ENCODE peak calls at places on chromosomes 2 and 18, in six cellular contexts. R is H9, N is mesendoderm, Q is neuronal stem cell, V is trophoblast cell, C is mesenchymal stem cell. Z is an unnamed sample.

GRCh38 chr2:241545113-241545512 is 13.4 kb upstream of the BOK start:
- DNase-seq in R (no peak), N (no peak), Q (no peak), V (no peak), C (peak; percentile 40), Z (peak; percentile 70)

GRCh38 chr2:29518988-29519925 is 402.1 kb downstream of the ALK start:
- DNase-seq in R (no peak), N (no peak), Q (no peak), V (peak; percentile 3), C (peak; percentile 38), Z (peak; percentile 84)

GRCh38 chr2:98701230-98701629 is 29.7 kb downstream of the MGAT4A start:
- DNase-seq in R (no peak), N (no peak), Q (no peak), V (no peak), C (no peak), Z (no peak)

GRCh38 chr18:76927216-76927725 is 104.9 kb downstream of the ZNF236 start:
- DNase-seq in R (no peak), N (no peak), Q (no peak), V (no peak), C (no peak), Z (peak; percentile 56)

GRCh38 chr2:191845248-191845715 is 1.6 kb downstream of the CAVIN2 start:
- DNase-seq in R (peak; percentile 51), N (no peak), Q (no peak), V (no peak), C (no peak), Z (no peak)

GRCh38 chr2:165563468-165564225 is 94.1 kb downstream of the CSRNP3 start:
- DNase-seq in R (no peak), N (peak; percentile 60), Q (no peak), V (no peak), C (no peak), Z (no peak)

GRCh38 chr18:49238433-49239042 is 221.9 kb downstream of the DYM start:
- DNase-seq in R (no peak), N (no peak), Q (peak; percentile 31), V (peak; percentile 58), C (peak; percentile 44), Z (peak; percentile 51)

GRCh38 chr18:28357785-28358401 is 181.0 kb upstream of the CDH2 start:
- DNase-seq in R (peak; percentile 69), N (peak; percentile 72), Q (no peak), V (no peak), C (no peak), Z (no peak)

GRCh38 chr18:55047546-55047945 is 88.3 kb upstream of the CCDC68 start:
- DNase-seq in R (no peak), N (no peak), Q (no peak), V (no peak), C (no peak), Z (peak; percentile 16)

GRCh38 chr2:174784909-174785308 is 20.6 kb upstream of the CHRNA1 start:
- DNase-seq in R (no peak), N (no peak), Q (no peak), V (no peak), C (no peak), Z (no peak)

GRCh38 chr2:128638741-128639477 is 320.2 kb upstream of the HS6ST1 start:
- DNase-seq in R (peak; percentile 94), N (peak; percentile 99), Q (peak; percentile 93), V (no peak), C (no peak), Z (no peak)
- H2BK120ac ChIP-seq in R (peak overlapping the region; percentile 86), N (peak overlapping the region; percentile 70), Q (peak overlapping the region; percentile 91), V (no peak overlapping the region), C (no peak overlapping the region), Z (no peak overlapping the region)

GRCh38 chr18:73901589-73901988 is 246.0 kb downstream of the FBXO15 start:
- DNase-seq in R (no peak), N (no peak), Q (no peak), V (no peak), C (no peak), Z (no peak)
- H2BK120ac ChIP-seq in R (no peak overlapping the region), N (no peak overlapping the region), Q (no peak overlapping the region), V (no peak overlapping the region), C (no peak overlapping the region), Z (no peak overlapping the region)

DNA sequence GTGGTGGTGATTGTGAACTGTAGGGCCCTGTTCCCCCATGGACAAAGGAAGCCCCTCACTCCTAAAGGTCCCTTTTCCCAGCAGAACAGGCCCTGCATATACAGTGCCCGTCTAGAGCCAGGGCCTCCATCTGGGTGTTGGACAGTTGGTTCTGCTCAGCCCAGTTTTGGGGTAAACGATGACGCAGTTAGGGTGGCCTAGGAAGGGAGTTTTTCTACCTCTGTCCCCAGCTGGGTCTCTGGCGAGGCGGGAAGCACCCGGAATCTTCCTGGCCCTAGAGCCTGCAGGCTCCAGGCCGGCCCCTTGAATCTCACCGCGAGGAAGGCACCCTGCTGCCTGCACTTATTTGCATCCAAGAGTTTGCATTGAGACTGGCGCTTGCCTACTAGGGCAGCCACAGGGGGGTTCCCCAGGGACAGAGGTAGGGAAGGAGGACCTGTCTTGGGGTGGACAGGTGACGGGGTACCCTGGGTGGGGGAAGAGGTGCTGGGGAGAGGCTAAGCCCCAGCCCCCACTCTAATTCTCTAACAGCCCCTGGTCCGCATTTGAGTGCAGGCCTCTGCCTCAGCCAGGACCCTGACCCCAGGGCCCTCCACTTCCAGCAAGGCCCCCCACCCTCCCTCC is 514 bp upstream of the MTA3 start:
- DNase-seq in R (peak; percentile 83), N (peak; percentile 87), Q (peak; percentile 50), V (peak; percentile 35), C (peak; percentile 60), Z (no peak)
- H2BK120ac ChIP-seq in R (no peak overlapping the region), N (no peak overlapping the region), Q (no peak overlapping the region), V (no peak overlapping the region), C (peak overlapping the region; percentile 97), Z (peak overlapping the region; percentile 72)

GRCh38 chr2:85132392-85132791 is 800 bp upstream of the TCF7L1 start:
- DNase-seq in R (no peak), N (no peak), Q (no peak), V (peak; percentile 80), C (no peak), Z (peak; percentile 39)
- H2BK120ac ChIP-seq in R (no peak overlapping the region), N (no peak overlapping the region), Q (no peak overlapping the region), V (no peak overlapping the region), C (no peak overlapping the region), Z (no peak overlapping the region)

GRCh38 chr2:233183869-233184418 is 67.5 kb upstream of the ATG16L1 start:
- DNase-seq in R (no peak), N (no peak), Q (no peak), V (no peak), C (no peak), Z (no peak)
- H2BK120ac ChIP-seq in R (no peak overlapping the region), N (no peak overlapping the region), Q (no peak overlapping the region), V (no peak overlapping the region), C (no peak overlapping the region), Z (no peak overlapping the region)

GRCh38 chr2:125175415-125175814 is 1150.3 kb downstream of the CNTNAP5 start:
- DNase-seq in R (no peak), N (no peak), Q (no peak), V (no peak), C (no peak), Z (no peak)
- H2BK120ac ChIP-seq in R (no peak overlapping the region), N (no peak overlapping the region), Q (no peak overlapping the region), V (no peak overlapping the region), C (no peak overlapping the region), Z (no peak overlapping the region)